ENCODE peak calls at places on chromosome 10, in eight cellular contexts. One of them, this sample, is unnamed.

GRCh38 chr10:99540673-99541531 is 8.2 kb downstream of the NKX2-3 start:
- DNase-seq in left ventricle myocardium inferior: no peak
- DNase-seq in Karpas-422: no peak
- DNase-seq in naive thymus-derived CD4-positive, alpha-beta T cell: no peak
- DNase-seq in body of pancreas: peak; percentile 61
- DNase-seq in breast epithelium: no peak
- DNase-seq in A673: no peak
- DNase-seq in hepatocyte: peak; percentile 77
- DNase-seq in this sample: no peak

GRCh38 chr10:88598060-88598459 is 11.5 kb downstream of the LIPJ start:
- DNase-seq in left ventricle myocardium inferior: no peak
- DNase-seq in Karpas-422: no peak
- DNase-seq in naive thymus-derived CD4-positive, alpha-beta T cell: no peak
- DNase-seq in body of pancreas: no peak
- DNase-seq in breast epithelium: no peak
- DNase-seq in A673: no peak
- DNase-seq in hepatocyte: no peak
- DNase-seq in this sample: no peak

GRCh38 chr10:130218936-130219335 is 82.7 kb downstream of the GLRX3 start:
- DNase-seq in left ventricle myocardium inferior: no peak
- DNase-seq in Karpas-422: no peak
- DNase-seq in naive thymus-derived CD4-positive, alpha-beta T cell: no peak
- DNase-seq in body of pancreas: no peak
- DNase-seq in breast epithelium: no peak
- DNase-seq in A673: no peak
- DNase-seq in hepatocyte: no peak
- DNase-seq in this sample: no peak

GRCh38 chr10:80168679-80169380 is 36.3 kb downstream of the PLAC9 start:
- DNase-seq in left ventricle myocardium inferior: no peak
- DNase-seq in Karpas-422: peak; percentile 66
- DNase-seq in naive thymus-derived CD4-positive, alpha-beta T cell: no peak
- DNase-seq in body of pancreas: peak; percentile 52
- DNase-seq in breast epithelium: no peak
- DNase-seq in A673: no peak
- DNase-seq in hepatocyte: no peak
- DNase-seq in this sample: no peak

GRCh38 chr10:29132821-29133156 is 156.1 kb upstream of the LYZL1 start:
- DNase-seq in left ventricle myocardium inferior: peak; percentile 17
- DNase-seq in Karpas-422: no peak
- DNase-seq in naive thymus-derived CD4-positive, alpha-beta T cell: no peak
- DNase-seq in body of pancreas: no peak
- DNase-seq in breast epithelium: no peak
- DNase-seq in A673: no peak
- DNase-seq in hepatocyte: no peak
- DNase-seq in this sample: no peak

GRCh38 chr10:125105155-125105554 is 55.2 kb downstream of the CTBP2 start:
- DNase-seq in left ventricle myocardium inferior: no peak
- DNase-seq in Karpas-422: no peak
- DNase-seq in naive thymus-derived CD4-positive, alpha-beta T cell: no peak
- DNase-seq in body of pancreas: no peak
- DNase-seq in breast epithelium: no peak
- DNase-seq in A673: no peak
- DNase-seq in hepatocyte: no peak
- DNase-seq in this sample: no peak

GRCh38 chr10:13310518-13311176 is 10.8 kb upstream of the PHYH start:
- DNase-seq in left ventricle myocardium inferior: no peak
- DNase-seq in Karpas-422: no peak
- DNase-seq in naive thymus-derived CD4-positive, alpha-beta T cell: no peak
- DNase-seq in body of pancreas: no peak
- DNase-seq in breast epithelium: no peak
- DNase-seq in A673: no peak
- DNase-seq in hepatocyte: peak; percentile 8
- DNase-seq in this sample: no peak

GRCh38 chr10:73253226-73253557 is 748 bp upstream of the MRPS16 start:
- DNase-seq in left ventricle myocardium inferior: no peak
- DNase-seq in Karpas-422: peak; percentile 50
- DNase-seq in naive thymus-derived CD4-positive, alpha-beta T cell: no peak
- DNase-seq in body of pancreas: no peak
- DNase-seq in breast epithelium: no peak
- DNase-seq in A673: no peak
- DNase-seq in hepatocyte: peak; percentile 19
- DNase-seq in this sample: no peak

GRCh38 chr10:5622586-5622985 is 43.8 kb downstream of the ASB13 start:
- DNase-seq in left ventricle myocardium inferior: no peak
- DNase-seq in Karpas-422: no peak
- DNase-seq in naive thymus-derived CD4-positive, alpha-beta T cell: no peak
- DNase-seq in body of pancreas: no peak
- DNase-seq in breast epithelium: no peak
- DNase-seq in A673: no peak
- DNase-seq in hepatocyte: no peak
- DNase-seq in this sample: no peak

GRCh38 chr10:58023341-58024073 is 244.2 kb downstream of the IPMK start:
- DNase-seq in left ventricle myocardium inferior: no peak
- DNase-seq in Karpas-422: no peak
- DNase-seq in naive thymus-derived CD4-positive, alpha-beta T cell: no peak
- DNase-seq in body of pancreas: no peak
- DNase-seq in breast epithelium: no peak
- DNase-seq in A673: no peak
- DNase-seq in hepatocyte: peak; percentile 40
- DNase-seq in this sample: no peak

GRCh38 chr10:75926763-75927162 is 495.3 kb downstream of the LRMDA start:
- DNase-seq in left ventricle myocardium inferior: no peak
- DNase-seq in Karpas-422: peak; percentile 70
- DNase-seq in naive thymus-derived CD4-positive, alpha-beta T cell: no peak
- DNase-seq in body of pancreas: peak; percentile 61
- DNase-seq in breast epithelium: no peak
- DNase-seq in A673: peak; percentile 44
- DNase-seq in hepatocyte: no peak
- DNase-seq in this sample: no peak

GRCh38 chr10:62231371-62231770 is 37.3 kb downstream of the RTKN2 start:
- DNase-seq in left ventricle myocardium inferior: no peak
- DNase-seq in Karpas-422: no peak
- DNase-seq in naive thymus-derived CD4-positive, alpha-beta T cell: no peak
- DNase-seq in body of pancreas: no peak
- DNase-seq in breast epithelium: no peak
- DNase-seq in A673: no peak
- DNase-seq in hepatocyte: no peak
- DNase-seq in this sample: no peak

GRCh38 chr10:97140284-97140846 is 45.4 kb downstream of the SLIT1 start:
- DNase-seq in left ventricle myocardium inferior: no peak
- DNase-seq in Karpas-422: no peak
- DNase-seq in naive thymus-derived CD4-positive, alpha-beta T cell: no peak
- DNase-seq in body of pancreas: no peak
- DNase-seq in breast epithelium: no peak
- DNase-seq in A673: no peak
- DNase-seq in hepatocyte: no peak
- DNase-seq in this sample: no peak

GRCh38 chr10:97892506-97892905 is 42.9 kb downstream of the GOLGA7B start:
- DNase-seq in left ventricle myocardium inferior: no peak
- DNase-seq in Karpas-422: no peak
- DNase-seq in naive thymus-derived CD4-positive, alpha-beta T cell: no peak
- DNase-seq in body of pancreas: no peak
- DNase-seq in breast epithelium: no peak
- DNase-seq in A673: no peak
- DNase-seq in hepatocyte: no peak
- DNase-seq in this sample: no peak

GRCh38 chr10:71536332-71536731 is 139.6 kb downstream of the CDH23 start:
- DNase-seq in left ventricle myocardium inferior: no peak
- DNase-seq in Karpas-422: no peak
- DNase-seq in naive thymus-derived CD4-positive, alpha-beta T cell: no peak
- DNase-seq in body of pancreas: no peak
- DNase-seq in breast epithelium: no peak
- DNase-seq in A673: no peak
- DNase-seq in hepatocyte: no peak
- DNase-seq in this sample: no peak

GRCh38 chr10:132518572-132519381 is 18.8 kb upstream of the INPP5A start:
- DNase-seq in left ventricle myocardium inferior: peak; percentile 86
- DNase-seq in Karpas-422: no peak
- DNase-seq in naive thymus-derived CD4-positive, alpha-beta T cell: no peak
- DNase-seq in body of pancreas: peak; percentile 95
- DNase-seq in breast epithelium: peak; percentile 78
- DNase-seq in A673: no peak
- DNase-seq in hepatocyte: peak; percentile 86
- DNase-seq in this sample: no peak

GRCh38 chr10:32418572-32418971 is 27.4 kb upstream of the CCDC7 start:
- DNase-seq in left ventricle myocardium inferior: no peak
- DNase-seq in Karpas-422: no peak
- DNase-seq in naive thymus-derived CD4-positive, alpha-beta T cell: no peak
- DNase-seq in body of pancreas: no peak
- DNase-seq in breast epithelium: no peak
- DNase-seq in A673: no peak
- DNase-seq in hepatocyte: no peak
- DNase-seq in this sample: no peak

GRCh38 chr10:46992794-46993552 is 81.7 kb downstream of the PTPN20 start:
- DNase-seq in left ventricle myocardium inferior: peak; percentile 15
- DNase-seq in Karpas-422: peak; percentile 64
- DNase-seq in naive thymus-derived CD4-positive, alpha-beta T cell: no peak
- DNase-seq in body of pancreas: peak; percentile 25
- DNase-seq in breast epithelium: no peak
- DNase-seq in A673: peak; percentile 55
- DNase-seq in hepatocyte: peak; percentile 18
- DNase-seq in this sample: no peak

GRCh38 chr10:36504752-36505151 is 620.6 kb upstream of the ANKRD30A start:
- DNase-seq in left ventricle myocardium inferior: no peak
- DNase-seq in Karpas-422: no peak
- DNase-seq in naive thymus-derived CD4-positive, alpha-beta T cell: no peak
- DNase-seq in body of pancreas: no peak
- DNase-seq in breast epithelium: no peak
- DNase-seq in A673: peak; percentile 48
- DNase-seq in hepatocyte: no peak
- DNase-seq in this sample: no peak

GRCh38 chr10:133532871-133533270 is 5.7 kb downstream of the CYP2E1 start:
- DNase-seq in left ventricle myocardium inferior: no peak
- DNase-seq in Karpas-422: no peak
- DNase-seq in naive thymus-derived CD4-positive, alpha-beta T cell: no peak
- DNase-seq in body of pancreas: no peak
- DNase-seq in breast epithelium: no peak
- DNase-seq in A673: no peak
- DNase-seq in hepatocyte: no peak
- DNase-seq in this sample: no peak
- H3K9me3 ChIP-seq in left ventricle myocardium inferior: no peaks in the 10 kb centered on the region
- H3K9me3 ChIP-seq in Karpas-422: no peaks in the 10 kb centered on the region
- H3K9me3 ChIP-seq in naive thymus-derived CD4-positive, alpha-beta T cell: no peaks in the 10 kb centered on the region
- H3K9me3 ChIP-seq in body of pancreas: no peaks in the 10 kb centered on the region
- H3K9me3 ChIP-seq in breast epithelium: no peaks in the 10 kb centered on the region
- H3K9me3 ChIP-seq in A673: no peaks in the 10 kb centered on the region
- H3K9me3 ChIP-seq in hepatocyte: no peaks in the 10 kb centered on the region
- H3K9me3 ChIP-seq in this sample: no peaks in the 10 kb centered on the region

GRCh38 chr10:37752309-37752875 is 105.0 kb downstream of the ZNF248 start:
- DNase-seq in left ventricle myocardium inferior: no peak
- DNase-seq in Karpas-422: peak; percentile 28
- DNase-seq in naive thymus-derived CD4-positive, alpha-beta T cell: no peak
- DNase-seq in body of pancreas: no peak
- DNase-seq in breast epithelium: no peak
- DNase-seq in A673: no peak
- DNase-seq in hepatocyte: no peak
- DNase-seq in this sample: no peak
- H3K9me3 ChIP-seq in left ventricle myocardium inferior: peaks cover 4% of the 10 kb centered on the region
- H3K9me3 ChIP-seq in Karpas-422: no peaks in the 10 kb centered on the region
- H3K9me3 ChIP-seq in naive thymus-derived CD4-positive, alpha-beta T cell: peaks cover 46% of the 10 kb centered on the region
- H3K9me3 ChIP-seq in body of pancreas: no peaks in the 10 kb centered on the region
- H3K9me3 ChIP-seq in breast epithelium: peaks cover 16% of the 10 kb centered on the region
- H3K9me3 ChIP-seq in A673: peaks cover 5% of the 10 kb centered on the region
- H3K9me3 ChIP-seq in hepatocyte: peaks cover 4% of the 10 kb centered on the region
- H3K9me3 ChIP-seq in this sample: peaks cover 3% of the 10 kb centered on the region

GRCh38 chr10:131404886-131405285 is 93.4 kb upstream of the TCERG1L start:
- DNase-seq in left ventricle myocardium inferior: no peak
- DNase-seq in Karpas-422: no peak
- DNase-seq in naive thymus-derived CD4-positive, alpha-beta T cell: no peak
- DNase-seq in body of pancreas: no peak
- DNase-seq in breast epithelium: no peak
- DNase-seq in A673: no peak
- DNase-seq in hepatocyte: no peak
- DNase-seq in this sample: no peak

GRCh38 chr10:131402771-131403723 is 91.5 kb upstream of the TCERG1L start:
- DNase-seq in left ventricle myocardium inferior: no peak
- DNase-seq in Karpas-422: no peak
- DNase-seq in naive thymus-derived CD4-positive, alpha-beta T cell: no peak
- DNase-seq in body of pancreas: no peak
- DNase-seq in breast epithelium: no peak
- DNase-seq in A673: no peak
- DNase-seq in hepatocyte: no peak
- DNase-seq in this sample: no peak

GRCh38 chr10:131403936-131404335 is 92.4 kb upstream of the TCERG1L start:
- DNase-seq in left ventricle myocardium inferior: no peak
- DNase-seq in Karpas-422: no peak
- DNase-seq in naive thymus-derived CD4-positive, alpha-beta T cell: no peak
- DNase-seq in body of pancreas: no peak
- DNase-seq in breast epithelium: no peak
- DNase-seq in A673: no peak
- DNase-seq in hepatocyte: no peak
- DNase-seq in this sample: no peak

GRCh38 chr10:131406676-131407392 is 95.3 kb upstream of the TCERG1L start:
- DNase-seq in left ventricle myocardium inferior: no peak
- DNase-seq in Karpas-422: no peak
- DNase-seq in naive thymus-derived CD4-positive, alpha-beta T cell: no peak
- DNase-seq in body of pancreas: no peak
- DNase-seq in breast epithelium: no peak
- DNase-seq in A673: no peak
- DNase-seq in hepatocyte: no peak
- DNase-seq in this sample: no peak
- H3K9me3 ChIP-seq in left ventricle myocardium inferior: no peaks in the 10 kb centered on the region
- H3K9me3 ChIP-seq in Karpas-422: no peaks in the 10 kb centered on the region
- H3K9me3 ChIP-seq in naive thymus-derived CD4-positive, alpha-beta T cell: no peaks in the 10 kb centered on the region
- H3K9me3 ChIP-seq in body of pancreas: no peaks in the 10 kb centered on the region
- H3K9me3 ChIP-seq in breast epithelium: no peaks in the 10 kb centered on the region
- H3K9me3 ChIP-seq in A673: no peaks in the 10 kb centered on the region
- H3K9me3 ChIP-seq in hepatocyte: no peaks in the 10 kb centered on the region
- H3K9me3 ChIP-seq in this sample: no peaks in the 10 kb centered on the region

DNA sequence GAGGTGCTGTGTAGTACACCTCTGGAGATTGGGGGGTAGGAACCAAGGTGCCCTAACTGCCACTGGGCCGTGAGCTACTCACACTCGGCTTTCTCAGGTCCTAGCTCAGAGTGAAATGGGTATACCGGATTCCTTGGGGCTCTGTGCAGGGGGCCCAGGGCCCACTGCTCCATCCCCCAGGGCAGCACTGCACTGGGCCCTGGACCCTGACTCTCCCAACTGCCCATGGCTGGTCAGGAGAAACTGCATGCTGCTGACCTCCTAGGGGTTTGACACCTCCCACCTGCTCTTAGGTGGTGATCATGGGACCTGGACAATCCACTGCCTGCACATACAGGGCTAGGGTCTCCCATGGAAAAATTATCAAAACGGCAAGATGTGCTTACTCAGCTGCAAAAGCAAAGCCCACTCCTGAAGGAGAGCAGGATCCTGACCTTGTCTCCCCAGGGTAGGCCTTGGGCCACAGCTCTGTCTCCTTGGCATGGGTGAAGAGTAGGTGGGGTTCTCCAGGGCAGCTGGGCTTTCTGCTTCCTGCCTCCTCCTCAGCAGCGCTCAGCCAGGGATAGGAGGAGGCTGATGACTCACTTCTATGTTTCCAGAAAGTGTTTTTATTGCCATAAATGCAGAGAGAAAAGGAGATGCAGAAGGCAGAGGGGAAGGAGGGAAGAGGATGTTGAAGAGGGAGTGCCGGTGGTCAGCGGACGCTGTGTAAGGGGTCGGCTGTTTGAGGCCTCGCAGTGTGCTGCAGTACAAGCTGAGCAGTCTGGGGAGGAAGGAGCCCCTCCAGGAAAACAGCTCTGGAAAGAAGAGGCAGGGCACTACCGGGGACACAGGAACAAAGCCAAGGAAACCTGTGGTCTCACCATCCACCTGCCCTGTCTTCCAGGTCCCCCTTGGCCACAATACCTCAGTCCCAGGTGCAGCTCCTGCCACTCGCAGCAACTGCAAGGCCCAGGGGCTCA is 107.8 kb downstream of the ARHGAP22 start:
- DNase-seq in left ventricle myocardium inferior: no peak
- DNase-seq in Karpas-422: no peak
- DNase-seq in naive thymus-derived CD4-positive, alpha-beta T cell: no peak
- DNase-seq in body of pancreas: no peak
- DNase-seq in breast epithelium: no peak
- DNase-seq in A673: peak; percentile 5
- DNase-seq in hepatocyte: peak; percentile 60
- DNase-seq in this sample: no peak
- H3K9me3 ChIP-seq in left ventricle myocardium inferior: no peaks in the 10 kb centered on the region
- H3K9me3 ChIP-seq in Karpas-422: no peaks in the 10 kb centered on the region
- H3K9me3 ChIP-seq in naive thymus-derived CD4-positive, alpha-beta T cell: no peaks in the 10 kb centered on the region
- H3K9me3 ChIP-seq in body of pancreas: no peaks in the 10 kb centered on the region
- H3K9me3 ChIP-seq in breast epithelium: no peaks in the 10 kb centered on the region
- H3K9me3 ChIP-seq in A673: no peaks in the 10 kb centered on the region
- H3K9me3 ChIP-seq in hepatocyte: no peaks in the 10 kb centered on the region
- H3K9me3 ChIP-seq in this sample: no peaks in the 10 kb centered on the region

This sample was measured in T-helper 17 cell.